ENCODE peak calls at places on chromosomes 12 and 14, in five cellular contexts. One of them, this sample, is unnamed.

GRCh38 chr14:32372154-32372553 is 43.1 kb downstream of the AKAP6 start:
- DNase-seq in NCI-H1436: no peak
- DNase-seq in activated T-helper 9 cell treated with anti-CD3 and anti-CD28 coated beads, Interleukin-2, amount 50 U/mL, for 16 hours: no peak
- DNase-seq in germinal center: no peak
- DNase-seq in memory B cell: no peak
- DNase-seq in this sample: no peak

GRCh38 chr12:92297932-92298681 is 152.5 kb upstream of the BTG1 start:
- DNase-seq in NCI-H1436: no peak
- DNase-seq in activated T-helper 9 cell treated with anti-CD3 and anti-CD28 coated beads, Interleukin-2, amount 50 U/mL, for 16 hours: no peak
- DNase-seq in germinal center: no peak
- DNase-seq in memory B cell: no peak
- DNase-seq in this sample: no peak

GRCh38 chr12:126588586-126589249 is 1523.5 kb downstream of the AACS start:
- DNase-seq in NCI-H1436: no peak
- DNase-seq in activated T-helper 9 cell treated with anti-CD3 and anti-CD28 coated beads, Interleukin-2, amount 50 U/mL, for 16 hours: no peak
- DNase-seq in germinal center: no peak
- DNase-seq in memory B cell: no peak
- DNase-seq in this sample: no peak

GRCh38 chr12:113366827-113367226 is 8.4 kb downstream of the PLBD2 start:
- DNase-seq in NCI-H1436: no peak
- DNase-seq in activated T-helper 9 cell treated with anti-CD3 and anti-CD28 coated beads, Interleukin-2, amount 50 U/mL, for 16 hours: no peak
- DNase-seq in germinal center: no peak
- DNase-seq in memory B cell: no peak
- DNase-seq in this sample: no peak

GRCh38 chr14:34912182-34912581 is 37.0 kb upstream of the BAZ1A start:
- DNase-seq in NCI-H1436: no peak
- DNase-seq in activated T-helper 9 cell treated with anti-CD3 and anti-CD28 coated beads, Interleukin-2, amount 50 U/mL, for 16 hours: no peak
- DNase-seq in germinal center: peak; percentile 11
- DNase-seq in memory B cell: no peak
- DNase-seq in this sample: peak; percentile 72

GRCh38 chr14:90760591-90761316 is 55.5 kb downstream of the TTC7B start:
- DNase-seq in NCI-H1436: no peak
- DNase-seq in activated T-helper 9 cell treated with anti-CD3 and anti-CD28 coated beads, Interleukin-2, amount 50 U/mL, for 16 hours: no peak
- DNase-seq in germinal center: peak; percentile 13
- DNase-seq in memory B cell: no peak
- DNase-seq in this sample: peak; percentile 57

GRCh38 chr12:57888407-57889157 is 42.1 kb upstream of the CTDSP2 start:
- DNase-seq in NCI-H1436: peak; percentile 77
- DNase-seq in activated T-helper 9 cell treated with anti-CD3 and anti-CD28 coated beads, Interleukin-2, amount 50 U/mL, for 16 hours: no peak
- DNase-seq in germinal center: no peak
- DNase-seq in memory B cell: no peak
- DNase-seq in this sample: no peak

GRCh38 chr14:70741482-70741881 is 67.8 kb downstream of the MAP3K9 start:
- DNase-seq in NCI-H1436: no peak
- DNase-seq in activated T-helper 9 cell treated with anti-CD3 and anti-CD28 coated beads, Interleukin-2, amount 50 U/mL, for 16 hours: no peak
- DNase-seq in germinal center: no peak
- DNase-seq in memory B cell: no peak
- DNase-seq in this sample: peak; percentile 48

GRCh38 chr14:104664588-104664987 is 24.8 kb upstream of the INF2 start:
- DNase-seq in NCI-H1436: no peak
- DNase-seq in activated T-helper 9 cell treated with anti-CD3 and anti-CD28 coated beads, Interleukin-2, amount 50 U/mL, for 16 hours: no peak
- DNase-seq in germinal center: no peak
- DNase-seq in memory B cell: no peak
- DNase-seq in this sample: no peak

GRCh38 chr12:3726455-3726854 is 26.5 kb downstream of the CRACR2A start:
- DNase-seq in NCI-H1436: no peak
- DNase-seq in activated T-helper 9 cell treated with anti-CD3 and anti-CD28 coated beads, Interleukin-2, amount 50 U/mL, for 16 hours: no peak
- DNase-seq in germinal center: no peak
- DNase-seq in memory B cell: no peak
- DNase-seq in this sample: no peak

GRCh38 chr12:120247621-120248030 is 17.9 kb downstream of the PXN start:
- DNase-seq in NCI-H1436: no peak
- DNase-seq in activated T-helper 9 cell treated with anti-CD3 and anti-CD28 coated beads, Interleukin-2, amount 50 U/mL, for 16 hours: no peak
- DNase-seq in germinal center: no peak
- DNase-seq in memory B cell: no peak
- DNase-seq in this sample: no peak

GRCh38 chr14:32129124-32129523 is 52.0 kb downstream of the ARHGAP5 start:
- DNase-seq in NCI-H1436: no peak
- DNase-seq in activated T-helper 9 cell treated with anti-CD3 and anti-CD28 coated beads, Interleukin-2, amount 50 U/mL, for 16 hours: no peak
- DNase-seq in germinal center: no peak
- DNase-seq in memory B cell: no peak
- DNase-seq in this sample: no peak

GRCh38 chr12:3230758-3231375 is 153.7 kb downstream of the TSPAN9 start:
- DNase-seq in NCI-H1436: no peak
- DNase-seq in activated T-helper 9 cell treated with anti-CD3 and anti-CD28 coated beads, Interleukin-2, amount 50 U/mL, for 16 hours: no peak
- DNase-seq in germinal center: no peak
- DNase-seq in memory B cell: no peak
- DNase-seq in this sample: no peak

GRCh38 chr12:108468149-108468968 is 46.7 kb upstream of the FICD start:
- DNase-seq in NCI-H1436: no peak
- DNase-seq in activated T-helper 9 cell treated with anti-CD3 and anti-CD28 coated beads, Interleukin-2, amount 50 U/mL, for 16 hours: no peak
- DNase-seq in germinal center: peak; percentile 33
- DNase-seq in memory B cell: peak; percentile 16
- DNase-seq in this sample: peak; percentile 80

GRCh38 chr12:98185606-98186005 is 329.8 kb upstream of the TMPO start:
- DNase-seq in NCI-H1436: no peak
- DNase-seq in activated T-helper 9 cell treated with anti-CD3 and anti-CD28 coated beads, Interleukin-2, amount 50 U/mL, for 16 hours: no peak
- DNase-seq in germinal center: no peak
- DNase-seq in memory B cell: no peak
- DNase-seq in this sample: no peak

GRCh38 chr12:19186722-19187661 is 57.5 kb downstream of the PLEKHA5 start:
- DNase-seq in NCI-H1436: peak; percentile 38
- DNase-seq in activated T-helper 9 cell treated with anti-CD3 and anti-CD28 coated beads, Interleukin-2, amount 50 U/mL, for 16 hours: no peak
- DNase-seq in germinal center: peak; percentile 4
- DNase-seq in memory B cell: no peak
- DNase-seq in this sample: peak; percentile 78

GRCh38 chr12:1174659-1175058 is 183.6 kb downstream of the ERC1 start:
- DNase-seq in NCI-H1436: no peak
- DNase-seq in activated T-helper 9 cell treated with anti-CD3 and anti-CD28 coated beads, Interleukin-2, amount 50 U/mL, for 16 hours: no peak
- DNase-seq in germinal center: no peak
- DNase-seq in memory B cell: no peak
- DNase-seq in this sample: no peak